ENCODE peak calls at places on chromosomes 4 and X, in ten cellular contexts. One of them, this sample, is unnamed.

GRCh38 chrX:118226060-118226428 is 109.4 kb upstream of the KLHL13 start:
- DNase-seq in dorsolateral prefrontal cortex: no peak
- DNase-seq in SJSA1: no peak
- DNase-seq in right lobe of liver: no peak
- DNase-seq in MM.1S: peak; percentile 40
- DNase-seq in RPMI7951: no peak
- DNase-seq in T-helper 9 cell: no peak
- DNase-seq in MV-4-11: no peak
- DNase-seq in DMS153: peak; percentile 29
- DNase-seq in occipital lobe: no peak
- DNase-seq in this sample: no peak

GRCh38 chr4:181662383-181662782 is 580.8 kb upstream of the TENM3 start:
- DNase-seq in dorsolateral prefrontal cortex: no peak
- DNase-seq in RPMI7951: peak; percentile 64
- DNase-seq in DMS153: no peak
- DNase-seq in right lobe of liver: no peak
- DNase-seq in T-helper 9 cell: no peak
- DNase-seq in MM.1S: no peak
- DNase-seq in MV-4-11: no peak
- DNase-seq in SJSA1: no peak
- DNase-seq in occipital lobe: no peak
- DNase-seq in this sample: no peak

GRCh38 chr4:79585834-79586233 is 177.8 kb upstream of the GK2 start:
- DNase-seq in DMS153: no peak
- DNase-seq in RPMI7951: no peak
- DNase-seq in MV-4-11: no peak
- DNase-seq in occipital lobe: no peak
- DNase-seq in SJSA1: no peak
- DNase-seq in MM.1S: no peak
- DNase-seq in T-helper 9 cell: no peak
- DNase-seq in dorsolateral prefrontal cortex: no peak
- DNase-seq in right lobe of liver: no peak
- DNase-seq in this sample: no peak

GRCh38 chr4:13102344-13102743 is 381.8 kb downstream of the RAB28 start:
- DNase-seq in T-helper 9 cell: no peak
- DNase-seq in dorsolateral prefrontal cortex: no peak
- DNase-seq in occipital lobe: no peak
- DNase-seq in RPMI7951: no peak
- DNase-seq in MV-4-11: no peak
- DNase-seq in DMS153: no peak
- DNase-seq in right lobe of liver: no peak
- DNase-seq in SJSA1: no peak
- DNase-seq in MM.1S: no peak
- DNase-seq in this sample: no peak

GRCh38 chrX:141220342-141221008 is 21.8 kb downstream of the SPANXC start:
- DNase-seq in DMS153: no peak
- DNase-seq in right lobe of liver: no peak
- DNase-seq in MM.1S: no peak
- DNase-seq in SJSA1: no peak
- DNase-seq in dorsolateral prefrontal cortex: no peak
- DNase-seq in T-helper 9 cell: no peak
- DNase-seq in RPMI7951: peak; percentile 78
- DNase-seq in occipital lobe: no peak
- DNase-seq in MV-4-11: no peak
- DNase-seq in this sample: no peak

GRCh38 chr4:147942729-147943128 is 210.8 kb downstream of the ARHGAP10 start:
- DNase-seq in DMS153: no peak
- DNase-seq in T-helper 9 cell: no peak
- DNase-seq in MM.1S: no peak
- DNase-seq in occipital lobe: no peak
- DNase-seq in right lobe of liver: no peak
- DNase-seq in dorsolateral prefrontal cortex: no peak
- DNase-seq in SJSA1: no peak
- DNase-seq in MV-4-11: no peak
- DNase-seq in RPMI7951: no peak
- DNase-seq in this sample: no peak

GRCh38 chr4:2923678-2924173 is 39.5 kb downstream of the NOP14 start:
- DNase-seq in RPMI7951: no peak
- DNase-seq in right lobe of liver: peak; percentile 40
- DNase-seq in DMS153: no peak
- DNase-seq in MV-4-11: no peak
- DNase-seq in T-helper 9 cell: no peak
- DNase-seq in MM.1S: no peak
- DNase-seq in occipital lobe: no peak
- DNase-seq in SJSA1: no peak
- DNase-seq in dorsolateral prefrontal cortex: peak; percentile 77
- DNase-seq in this sample: no peak

GRCh38 chr4:71004281-71004851 is 10.9 kb downstream of the DCK start:
- DNase-seq in T-helper 9 cell: peak; percentile 42
- DNase-seq in right lobe of liver: no peak
- DNase-seq in MV-4-11: no peak
- DNase-seq in DMS153: no peak
- DNase-seq in RPMI7951: no peak
- DNase-seq in SJSA1: no peak
- DNase-seq in MM.1S: peak; percentile 66
- DNase-seq in occipital lobe: no peak
- DNase-seq in dorsolateral prefrontal cortex: no peak
- DNase-seq in this sample: no peak

GRCh38 chr4:25860586-25861421 is 2.0 kb downstream of the SEL1L3 start:
- DNase-seq in occipital lobe: no peak
- DNase-seq in MV-4-11: peak; percentile 96
- DNase-seq in T-helper 9 cell: no peak
- DNase-seq in right lobe of liver: no peak
- DNase-seq in DMS153: no peak
- DNase-seq in RPMI7951: no peak
- DNase-seq in dorsolateral prefrontal cortex: no peak
- DNase-seq in MM.1S: no peak
- DNase-seq in SJSA1: no peak
- DNase-seq in this sample: peak; percentile 25

GRCh38 chrX:134780908-134781307 is 122.6 kb upstream of the PLAC1 start:
- DNase-seq in MM.1S: no peak
- DNase-seq in MV-4-11: no peak
- DNase-seq in SJSA1: no peak
- DNase-seq in RPMI7951: no peak
- DNase-seq in right lobe of liver: peak; percentile 51
- DNase-seq in DMS153: no peak
- DNase-seq in dorsolateral prefrontal cortex: no peak
- DNase-seq in occipital lobe: no peak
- DNase-seq in T-helper 9 cell: no peak
- DNase-seq in this sample: no peak

GRCh38 chr4:183352546-183352945 is 30.3 kb upstream of the CLDN24 start:
- DNase-seq in DMS153: no peak
- DNase-seq in dorsolateral prefrontal cortex: no peak
- DNase-seq in occipital lobe: no peak
- DNase-seq in RPMI7951: no peak
- DNase-seq in T-helper 9 cell: no peak
- DNase-seq in MV-4-11: no peak
- DNase-seq in SJSA1: no peak
- DNase-seq in right lobe of liver: no peak
- DNase-seq in MM.1S: no peak
- DNase-seq in this sample: no peak

GRCh38 chrX:65582450-65583082 is 48.0 kb upstream of the LAS1L start:
- DNase-seq in MV-4-11: no peak
- DNase-seq in dorsolateral prefrontal cortex: no peak
- DNase-seq in DMS153: peak; percentile 5
- DNase-seq in T-helper 9 cell: no peak
- DNase-seq in SJSA1: no peak
- DNase-seq in occipital lobe: no peak
- DNase-seq in MM.1S: no peak
- DNase-seq in right lobe of liver: no peak
- DNase-seq in RPMI7951: no peak
- DNase-seq in this sample: no peak

GRCh38 chr4:83285022-83285387 is 407 bp upstream of the COQ2 start:
- DNase-seq in RPMI7951: peak; percentile 64
- DNase-seq in SJSA1: no peak
- DNase-seq in DMS153: peak; percentile 33
- DNase-seq in dorsolateral prefrontal cortex: peak; percentile 4
- DNase-seq in right lobe of liver: no peak
- DNase-seq in MM.1S: peak; percentile 59
- DNase-seq in occipital lobe: no peak
- DNase-seq in T-helper 9 cell: no peak
- DNase-seq in MV-4-11: peak; percentile 92
- DNase-seq in this sample: no peak

GRCh38 chr4:125244848-125245450 is 69.8 kb upstream of the FAT4 start:
- DNase-seq in RPMI7951: no peak
- DNase-seq in MV-4-11: no peak
- DNase-seq in occipital lobe: no peak
- DNase-seq in DMS153: no peak
- DNase-seq in MM.1S: peak; percentile 28
- DNase-seq in T-helper 9 cell: no peak
- DNase-seq in SJSA1: no peak
- DNase-seq in dorsolateral prefrontal cortex: no peak
- DNase-seq in right lobe of liver: no peak
- DNase-seq in this sample: no peak

GRCh38 chr4:51836531-51836930 is 6.4 kb upstream of the DCUN1D4 start:
- DNase-seq in right lobe of liver: no peak
- DNase-seq in MV-4-11: peak; percentile 22
- DNase-seq in T-helper 9 cell: no peak
- DNase-seq in occipital lobe: no peak
- DNase-seq in RPMI7951: peak; percentile 1
- DNase-seq in SJSA1: no peak
- DNase-seq in dorsolateral prefrontal cortex: no peak
- DNase-seq in DMS153: no peak
- DNase-seq in MM.1S: no peak
- DNase-seq in this sample: no peak

GRCh38 chrX:131728295-131729145 is 184.6 kb downstream of the OR13H1 start:
- DNase-seq in DMS153: no peak
- DNase-seq in occipital lobe: no peak
- DNase-seq in MM.1S: peak; percentile 84
- DNase-seq in MV-4-11: no peak
- DNase-seq in RPMI7951: peak; percentile 80
- DNase-seq in dorsolateral prefrontal cortex: peak; percentile 71
- DNase-seq in SJSA1: no peak
- DNase-seq in right lobe of liver: no peak
- DNase-seq in T-helper 9 cell: peak; percentile 71
- DNase-seq in this sample: peak; percentile 74

GRCh38 chr4:98352940-98353339 is 91.8 kb downstream of the RAP1GDS1 start:
- DNase-seq in MM.1S: no peak
- DNase-seq in occipital lobe: no peak
- DNase-seq in right lobe of liver: no peak
- DNase-seq in SJSA1: no peak
- DNase-seq in RPMI7951: no peak
- DNase-seq in T-helper 9 cell: no peak
- DNase-seq in dorsolateral prefrontal cortex: no peak
- DNase-seq in MV-4-11: no peak
- DNase-seq in DMS153: no peak
- DNase-seq in this sample: no peak

GRCh38 chrX:132786217-132786616 is 172.2 kb downstream of the HS6ST2 start:
- DNase-seq in occipital lobe: no peak
- DNase-seq in DMS153: no peak
- DNase-seq in MV-4-11: no peak
- DNase-seq in dorsolateral prefrontal cortex: no peak
- DNase-seq in right lobe of liver: no peak
- DNase-seq in SJSA1: no peak
- DNase-seq in RPMI7951: no peak
- DNase-seq in T-helper 9 cell: no peak
- DNase-seq in MM.1S: no peak
- DNase-seq in this sample: no peak

GRCh38 chr4:77188498-77189187 is 31.6 kb downstream of the CCNG2 start:
- DNase-seq in MV-4-11: no peak
- DNase-seq in RPMI7951: no peak
- DNase-seq in right lobe of liver: no peak
- DNase-seq in T-helper 9 cell: no peak
- DNase-seq in SJSA1: no peak
- DNase-seq in MM.1S: no peak
- DNase-seq in DMS153: no peak
- DNase-seq in dorsolateral prefrontal cortex: peak; percentile 87
- DNase-seq in occipital lobe: peak; percentile 16
- DNase-seq in this sample: no peak

GRCh38 chrX:24133280-24133679 is 16.2 kb upstream of the ZFX start:
- DNase-seq in T-helper 9 cell: no peak
- DNase-seq in occipital lobe: no peak
- DNase-seq in dorsolateral prefrontal cortex: no peak
- DNase-seq in DMS153: no peak
- DNase-seq in MM.1S: no peak
- DNase-seq in SJSA1: no peak
- DNase-seq in right lobe of liver: no peak
- DNase-seq in MV-4-11: peak; percentile 15
- DNase-seq in RPMI7951: peak; percentile 92
- DNase-seq in this sample: no peak

GRCh38 chrX:30643313-30643821 is 9.9 kb upstream of the GK start:
- DNase-seq in occipital lobe: no peak
- DNase-seq in dorsolateral prefrontal cortex: no peak
- DNase-seq in RPMI7951: no peak
- DNase-seq in right lobe of liver: no peak
- DNase-seq in MM.1S: no peak
- DNase-seq in SJSA1: no peak
- DNase-seq in MV-4-11: peak; percentile 88
- DNase-seq in T-helper 9 cell: no peak
- DNase-seq in DMS153: no peak
- DNase-seq in this sample: no peak

This sample was measured in left cardiac atrium.